ENCODE peak calls at places on chromosomes 3 and 15, in six cellular contexts. T, J, G, Q, M and O are unnamed samples.

GRCh38 chr3:194760740-194761139 is 75.1 kb downstream of the FAM43A start:
- DNase-seq in G (no peak), J (no peak), Q (peak), M (no peak), T (no peak), O (no peak)

GRCh38 chr15:71093089-71094024 is 21.9 kb upstream of the THSD4 start:
- DNase-seq in G (peak), T (peak), Q (peak), J (no peak), M (no peak), O (no peak)

GRCh38 chr3:171443211-171443957 is 16.8 kb downstream of the TNIK start:
- DNase-seq in J (no peak), M (peak), Q (peak), G (no peak), T (peak), O (no peak)

GRCh38 chr15:95409924-95410323 is 920.6 kb upstream of the NR2F2 start:
- DNase-seq in M (peak), T (peak), G (no peak), J (no peak), Q (no peak), O (no peak)

GRCh38 chr15:44550256-44550655 is 13.3 kb downstream of the EIF3J start:
- DNase-seq in G (no peak), Q (peak), J (no peak), M (peak), T (peak), O (no peak)

GRCh38 chr3:186042036-186042435 is 66.9 kb downstream of the ETV5 start:
- DNase-seq in M (no peak), Q (no peak), J (no peak), G (no peak), T (no peak), O (no peak)

GRCh38 chr3:38458796-38459498 is 5.3 kb downstream of the ACVR2B start:
- DNase-seq in Q (no peak), J (no peak), M (no peak), G (no peak), T (peak), O (no peak)

GRCh38 chr3:66411436-66411835 is 89.4 kb downstream of the LRIG1 start:
- DNase-seq in Q (no peak), T (no peak), J (no peak), G (no peak), M (no peak), O (no peak)

GRCh38 chr3:113040231-113040630 is 49.4 kb downstream of the GTPBP8 start:
- DNase-seq in J (no peak), T (no peak), G (no peak), Q (no peak), M (no peak), O (no peak)

GRCh38 chr3:189942948-189943347 is 177.7 kb downstream of the P3H2 start:
- DNase-seq in J (no peak), M (no peak), T (no peak), G (no peak), Q (no peak), O (no peak)

GRCh38 chr3:189941679-189942078 is 179.0 kb downstream of the P3H2 start:
- DNase-seq in J (no peak), Q (peak), M (no peak), G (no peak), T (peak), O (no peak)

GRCh38 chr3:189945935-189946709 is 174.6 kb downstream of the P3H2 start:
- DNase-seq in Q (peak), T (no peak), M (no peak), J (no peak), G (no peak), O (no peak)

GRCh38 chr3:189947068-189947467 is 173.6 kb downstream of the P3H2 start:
- DNase-seq in Q (no peak), J (no peak), T (no peak), G (no peak), M (no peak), O (no peak)

GRCh38 chr3:189944285-189945145 is 176.2 kb downstream of the P3H2 start:
- DNase-seq in J (no peak), M (no peak), T (no peak), Q (peak), G (no peak), O (no peak)
- H2AFZ ChIP-seq in J (no peak), M (no peak), T (no peak), Q (no peak), G (no peak), O (no peak)

DNA sequence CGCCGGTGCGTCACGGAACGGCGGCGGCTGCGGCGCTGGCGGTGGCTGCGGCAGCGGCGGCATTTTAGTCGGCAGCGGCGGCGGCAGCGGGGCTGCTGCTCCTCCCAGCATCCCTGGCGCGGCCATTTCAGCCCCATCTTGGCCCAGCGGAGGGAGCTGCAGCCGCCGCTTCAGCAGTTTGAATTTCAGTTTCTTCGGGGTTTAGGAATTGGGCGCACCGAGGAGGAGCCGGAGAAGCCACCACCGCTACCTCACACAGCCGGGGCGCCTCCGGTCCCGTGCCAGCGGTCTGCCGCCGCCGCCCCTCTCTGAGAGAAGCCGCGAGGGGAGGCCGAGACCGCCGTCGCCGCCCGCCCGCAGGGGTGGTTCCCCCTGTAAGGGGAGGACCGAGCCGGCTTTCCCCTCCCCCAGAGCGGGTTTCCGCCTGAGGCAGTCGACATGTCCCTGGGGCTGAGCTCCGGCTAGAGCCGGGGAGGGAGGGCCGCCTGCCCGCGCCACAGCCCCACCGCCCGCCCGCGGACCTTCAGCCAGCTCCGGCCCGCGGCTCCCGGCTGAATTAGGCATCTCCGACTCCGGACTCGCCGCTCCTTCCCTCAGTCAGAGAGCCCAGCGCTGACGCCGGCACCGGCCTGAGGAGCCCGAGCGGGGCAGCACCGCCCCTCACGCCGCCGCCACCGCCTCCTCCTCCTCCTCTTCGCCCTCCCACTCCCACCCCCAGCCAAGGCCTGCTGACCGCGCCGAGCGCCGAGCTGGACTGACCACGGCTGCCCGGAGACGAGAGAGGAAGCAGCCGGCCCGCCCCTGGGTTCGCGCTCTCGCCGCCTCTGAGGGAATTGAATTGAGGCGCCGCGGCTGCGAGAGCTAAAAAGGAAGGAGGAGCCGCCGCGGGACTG is at the start of gene TSC22D2:
- DNase-seq in Q (peak), J (peak), T (peak), M (peak), G (peak), O (peak)
- H3K4ac ChIP-seq in Q (peak), J (no peak), T (peak), M (peak), G (peak), O (peak)

GRCh38 chr3:177624523-177625495 is 427.5 kb upstream of the TBL1XR1 start:
- DNase-seq in T (no peak), J (no peak), M (no peak), G (no peak), Q (no peak), O (no peak)

GRCh38 chr3:177620073-177620472 is 422.8 kb upstream of the TBL1XR1 start:
- DNase-seq in Q (no peak), J (no peak), M (no peak), G (no peak), T (no peak), O (no peak)

GRCh38 chr3:177622520-177622919 is 425.2 kb upstream of the TBL1XR1 start:
- DNase-seq in J (no peak), M (no peak), Q (no peak), G (no peak), T (no peak), O (no peak)

GRCh38 chr3:177626014-177626413 is 428.7 kb upstream of the TBL1XR1 start:
- DNase-seq in M (no peak), J (no peak), Q (no peak), T (no peak), G (no peak), O (no peak)

DNA sequence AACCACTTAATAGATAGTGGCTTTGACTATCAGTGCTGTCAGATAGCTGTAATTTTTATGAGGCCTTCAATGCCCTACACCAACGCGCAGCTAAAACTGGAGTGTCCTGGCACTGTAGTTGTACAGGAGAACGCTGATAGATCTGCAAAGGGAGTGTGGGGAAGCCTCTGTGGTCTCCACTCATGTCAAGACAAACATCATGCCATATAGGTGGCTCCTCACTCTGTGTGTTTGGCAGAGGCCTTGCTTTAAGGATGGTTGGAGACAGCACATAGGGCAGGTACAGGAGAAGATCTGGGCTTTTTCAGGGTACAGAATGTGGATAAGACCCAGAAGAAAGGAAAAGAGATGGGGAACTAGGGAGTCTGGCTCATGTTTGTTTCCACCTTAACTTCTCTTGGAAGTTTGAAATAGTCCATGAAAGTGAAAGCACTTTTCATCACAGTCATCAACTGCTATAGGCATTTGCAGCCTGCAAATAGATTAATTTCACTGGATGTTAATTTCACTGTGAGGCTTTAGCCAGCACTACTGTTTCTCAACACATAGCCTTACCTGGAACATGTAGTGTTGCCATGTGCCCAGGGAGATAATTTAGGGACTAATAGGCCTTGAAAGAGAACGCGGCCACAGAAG is 425.8 kb upstream of the TBL1XR1 start:
- DNase-seq in M (no peak), T (no peak), Q (no peak), G (no peak), J (no peak), O (no peak)
- H2AFZ ChIP-seq in M (no peak), T (no peak), Q (no peak), G (no peak), J (no peak), O (no peak)

GRCh38 chr3:197890693-197891092 is 59.3 kb upstream of the RPL35A start:
- DNase-seq in G (no peak), T (no peak), Q (no peak), M (no peak), J (no peak), O (no peak)
- H3K4ac ChIP-seq in G (no peak), T (no peak), Q (no peak), M (no peak), J (no peak), O (no peak)

DNA sequence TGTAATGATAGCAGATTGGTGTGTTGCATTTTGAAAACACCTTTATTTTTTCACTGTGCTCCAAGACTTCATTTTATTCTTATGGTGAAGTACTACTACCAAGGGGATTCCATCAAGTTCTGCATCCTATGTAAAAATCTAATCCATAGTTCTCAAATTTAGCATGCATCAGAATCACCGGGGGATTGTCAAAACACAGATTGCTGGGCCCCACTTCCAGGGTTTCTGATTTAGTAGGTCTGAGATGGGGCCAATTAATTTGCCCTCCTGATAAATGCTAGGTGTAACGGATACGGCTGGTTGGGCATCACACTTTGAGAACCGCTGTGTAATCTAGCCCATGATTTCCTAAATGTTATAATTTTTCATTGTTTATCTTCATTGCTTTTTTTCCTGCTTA is 692 bp downstream of the ZWILCH start:
- DNase-seq in G (no peak), T (no peak), J (no peak), M (no peak), Q (no peak), O (no peak)
- H2AFZ ChIP-seq in G (no peak), T (no peak), J (no peak), M (no peak), Q (no peak), O (peak)

GRCh38 chr3:44571024-44571423 is 13.7 kb upstream of the ZNF660 start:
- DNase-seq in J (no peak), G (no peak), Q (no peak), M (no peak), T (no peak), O (no peak)
- H3K4ac ChIP-seq in J (no peak), G (no peak), Q (no peak), M (no peak), T (no peak), O (no peak)

DNA sequence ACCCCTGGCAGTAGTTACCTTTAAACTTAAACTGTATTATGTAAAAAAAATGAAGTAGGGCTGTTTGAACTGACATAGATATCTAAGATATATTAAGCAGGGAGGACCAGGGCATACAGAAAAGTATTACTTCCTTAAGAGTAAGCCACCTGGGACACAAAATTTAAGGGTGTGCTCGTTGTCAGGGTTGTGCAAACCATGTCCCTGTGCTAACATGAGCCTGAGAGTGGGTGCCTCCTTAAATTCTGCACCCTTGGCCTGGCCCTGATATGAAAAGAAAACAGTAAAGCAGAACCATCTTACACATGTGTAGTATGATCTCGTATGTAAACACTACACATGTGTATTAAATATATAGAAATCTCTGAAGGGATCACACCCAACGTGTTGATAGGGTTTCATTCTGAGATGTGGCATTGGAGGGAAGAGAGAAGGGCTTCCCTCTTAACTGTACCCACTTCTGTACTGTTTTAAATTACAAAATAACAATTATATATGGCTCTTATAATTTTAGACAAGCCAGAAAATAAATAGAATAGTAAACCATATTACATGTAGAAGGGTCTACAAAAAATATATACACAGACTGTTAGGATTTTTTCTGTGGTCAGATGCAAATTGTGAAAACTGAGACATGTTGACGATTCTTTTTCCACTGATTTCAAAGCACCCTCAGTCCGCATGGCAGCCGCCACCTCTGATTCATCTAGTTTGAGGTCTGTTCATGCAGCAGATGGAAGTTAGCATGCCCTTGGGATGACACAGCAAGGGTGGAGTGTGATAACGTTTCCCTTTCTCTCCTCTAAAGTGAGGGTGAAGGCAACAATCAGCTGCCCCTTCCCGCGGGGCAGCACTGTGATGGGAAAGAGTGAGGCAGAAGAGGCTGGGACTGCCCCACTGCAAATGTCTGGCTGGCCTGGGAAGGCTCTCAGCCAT is 400.9 kb upstream of the PROK2 start:
- DNase-seq in T (peak), Q (peak), M (peak), G (no peak), J (no peak), O (no peak)
- H2AFZ ChIP-seq in T (peak), Q (no peak), M (peak), G (no peak), J (no peak), O (no peak)

GRCh38 chr15:39918688-39919385 is 1.2 kb downstream of the GPR176 start:
- DNase-seq in J (no peak), Q (peak), G (no peak), T (peak), M (peak), O (no peak)

GRCh38 chr15:39919396-39919739 is 698 bp downstream of the GPR176 start:
- DNase-seq in T (no peak), M (no peak), J (no peak), Q (peak), G (no peak), O (no peak)

GRCh38 chr15:39921274-39921638 is 1.2 kb upstream of the GPR176 start:
- DNase-seq in T (no peak), Q (no peak), G (no peak), M (no peak), J (no peak), O (no peak)

GRCh38 chr15:39919740-39920509 is at the start of gene GPR176:
- DNase-seq in T (peak), J (peak), M (peak), Q (peak), G (peak), O (peak)

GRCh38 chr15:39920510-39921273 is 626 bp upstream of the GPR176 start:
- DNase-seq in Q (peak), J (peak), G (peak), M (peak), T (peak), O (peak)
- H3K4ac ChIP-seq in Q (no peak), J (no peak), G (peak), M (no peak), T (peak), O (no peak)